ENCODE peak calls at places on chromosomes 7 and 10, in four cellular contexts. I, F, N and Y are unnamed samples. For H3K4me1, the result is how much of the 10 kb centered on the place peaks cover.

GRCh38 chr10:83289373-83289772 is 849.9 kb upstream of the GHITM start:
- DNase-seq in I (no peak), F (no peak), N (no peak), Y (no peak)

GRCh38 chr7:22972207-22972606 is 41.7 kb downstream of the HYCC1 start:
- DNase-seq in F (no peak), I (no peak), N (no peak), Y (no peak)

GRCh38 chr10:62043493-62043938 is 142.0 kb downstream of the ARID5B start:
- DNase-seq in I (no peak), N (no peak), F (no peak), Y (peak)

GRCh38 chr7:31114593-31115343 is 62.7 kb downstream of the ADCYAP1R1 start:
- DNase-seq in F (no peak), N (no peak), I (no peak), Y (peak)

GRCh38 chr10:79381804-79382221 is 34.5 kb downstream of the PPIF start:
- DNase-seq in N (no peak), F (no peak), I (peak), Y (no peak)

GRCh38 chr10:79328737-79329504 is 18.3 kb upstream of the PPIF start:
- DNase-seq in I (peak), N (no peak), F (no peak), Y (no peak)

GRCh38 chr7:21507627-21508343 is 35.1 kb upstream of the DNAH11 start:
- DNase-seq in I (no peak), F (no peak), N (peak), Y (peak)

GRCh38 chr10:97426776-97427570 is 982 bp downstream of the PGAM1 start:
- DNase-seq in I (no peak), F (no peak), N (no peak), Y (no peak)

GRCh38 chr10:5282137-5282536 is 82.6 kb upstream of the UCN3 start:
- DNase-seq in F (no peak), N (no peak), I (no peak), Y (no peak)

GRCh38 chr7:12759112-12759511 is 71.7 kb downstream of the ARL4A start:
- DNase-seq in I (no peak), F (no peak), N (no peak), Y (peak)

GRCh38 chr7:36726311-36726710 is 2.0 kb upstream of the AOAH start:
- DNase-seq in F (no peak), I (no peak), N (no peak), Y (no peak)

GRCh38 chr10:132671171-132672154 is 114.5 kb downstream of the NKX6-2 start:
- DNase-seq in F (no peak), N (peak), I (no peak), Y (no peak)

GRCh38 chr7:156969972-156970420 is 20.5 kb downstream of the NOM1 start:
- DNase-seq in N (no peak), F (no peak), I (no peak), Y (no peak)

GRCh38 chr7:30366606-30367005 is 82.2 kb downstream of the ZNRF2 start:
- DNase-seq in N (no peak), I (no peak), F (no peak), Y (no peak)

GRCh38 chr7:151514461-151515396 is 5.0 kb downstream of the RHEB start:
- DNase-seq in F (no peak), N (no peak), I (no peak), Y (no peak)
- H3K4me3 ChIP-seq in F (no peak), N (no peak), I (no peak), Y (no peak)

GRCh38 chr7:55031075-55031474 is 12.3 kb downstream of the EGFR start:
- DNase-seq in N (no peak), I (no peak), F (no peak), Y (no peak)
- H3K4me1 ChIP-seq in N (under half), I (half or more), F (half or more), Y (under half)

DNA sequence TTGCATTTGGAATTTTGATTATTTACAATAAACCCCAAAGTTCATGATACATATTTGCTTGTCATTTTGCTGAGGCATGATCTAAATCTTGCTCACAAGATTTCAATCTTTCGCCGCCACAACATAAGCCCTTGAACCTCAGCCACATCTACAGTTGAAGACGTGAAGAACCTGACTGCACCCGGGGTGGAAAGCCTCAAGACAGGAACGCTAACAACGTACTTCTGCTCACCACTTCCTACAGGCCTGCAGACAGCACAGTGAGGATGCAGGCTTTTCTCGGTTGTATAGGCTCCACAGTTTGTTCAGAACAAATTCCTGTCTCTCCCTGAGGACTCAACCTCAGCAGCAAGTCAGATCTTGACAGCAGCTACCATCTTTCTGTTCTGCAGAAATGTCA is 393.8 kb upstream of the PRKCQ start:
- DNase-seq in I (no peak), F (no peak), N (no peak), Y (no peak)
- H3K4me3 ChIP-seq in I (no peak), F (no peak), N (no peak), Y (no peak)

DNA sequence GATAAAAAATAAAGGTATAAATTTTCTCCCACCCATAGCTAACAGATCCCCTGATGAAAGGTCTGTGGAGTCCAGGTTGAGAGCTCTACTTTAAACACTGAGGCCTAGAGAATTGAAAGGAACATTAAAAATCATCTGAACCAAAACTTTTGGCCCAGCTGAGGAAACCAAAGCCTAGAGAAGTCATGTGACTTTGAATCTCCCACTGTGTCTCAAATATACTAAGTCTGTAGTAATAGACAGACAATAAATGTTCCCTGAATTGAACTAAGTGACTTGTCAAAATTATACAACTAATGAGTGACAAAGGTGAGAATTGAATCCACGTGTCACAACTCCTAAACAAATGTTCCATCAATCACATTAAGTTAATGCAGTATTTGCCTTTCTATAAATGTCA is 5.7 kb downstream of the GBX1 start:
- DNase-seq in N (no peak), I (no peak), F (no peak), Y (no peak)
- H3K4me1 ChIP-seq in N (under half), I (under half), F (under half), Y (under half)

GRCh38 chr7:128201067-128201689 is 39.9 kb upstream of the LEP start:
- DNase-seq in F (no peak), N (peak), I (peak), Y (peak)
- H3K4me3 ChIP-seq in F (no peak), N (no peak), I (peak), Y (peak)

GRCh38 chr7:25621993-25622392 is 393.7 kb upstream of the NPVF start:
- DNase-seq in F (no peak), N (no peak), I (no peak), Y (no peak)
- H3K4me1 ChIP-seq in F (under half), N (under half), I (under half), Y (under half)